ENCODE peak calls at places on chromosomes 12 and 14, in five cellular contexts. One of them, this sample, is unnamed.

GRCh38 chr14:81305743-81306142 is 85.0 kb upstream of the GTF2A1 start:
- DNase-seq in fibroblast of villous mesenchyme: no peak
- DNase-seq in mucosa of gallbladder: no peak
- DNase-seq in iris pigment epithelial cell: no peak
- DNase-seq in right cardiac atrium: no peak
- DNase-seq in this sample: no peak

GRCh38 chr14:94171208-94171607 is 2.9 kb upstream of the PPP4R4 start:
- DNase-seq in mucosa of gallbladder: no peak
- DNase-seq in iris pigment epithelial cell: peak; percentile 12
- DNase-seq in fibroblast of villous mesenchyme: no peak
- DNase-seq in right cardiac atrium: no peak
- DNase-seq in this sample: no peak

GRCh38 chr12:104290320-104290719 is 13.2 kb upstream of the EID3 start:
- DNase-seq in mucosa of gallbladder: no peak
- DNase-seq in right cardiac atrium: no peak
- DNase-seq in fibroblast of villous mesenchyme: no peak
- DNase-seq in iris pigment epithelial cell: no peak
- DNase-seq in this sample: no peak

GRCh38 chr12:107760817-107761501 is at the start of gene PRDM4:
- DNase-seq in fibroblast of villous mesenchyme: peak; percentile 94
- DNase-seq in right cardiac atrium: peak; percentile 95
- DNase-seq in iris pigment epithelial cell: peak; percentile 95
- DNase-seq in mucosa of gallbladder: peak; percentile 94
- DNase-seq in this sample: peak; percentile 97

GRCh38 chr12:108649668-108650067 is 16.0 kb upstream of the SELPLG start:
- DNase-seq in mucosa of gallbladder: no peak
- DNase-seq in iris pigment epithelial cell: peak; percentile 95
- DNase-seq in right cardiac atrium: no peak
- DNase-seq in fibroblast of villous mesenchyme: peak; percentile 79
- DNase-seq in this sample: no peak

GRCh38 chr14:69451941-69452340 is 32.6 kb upstream of the PLEKHD1 start:
- DNase-seq in mucosa of gallbladder: no peak
- DNase-seq in iris pigment epithelial cell: no peak
- DNase-seq in right cardiac atrium: no peak
- DNase-seq in fibroblast of villous mesenchyme: no peak
- DNase-seq in this sample: no peak

GRCh38 chr12:5921966-5922365 is 23.1 kb downstream of the ANO2 start:
- DNase-seq in right cardiac atrium: no peak
- DNase-seq in iris pigment epithelial cell: no peak
- DNase-seq in mucosa of gallbladder: no peak
- DNase-seq in fibroblast of villous mesenchyme: no peak
- DNase-seq in this sample: no peak

GRCh38 chr14:34227834-34228662 is 234.0 kb downstream of the SPTSSA start:
- DNase-seq in fibroblast of villous mesenchyme: peak; percentile 60
- DNase-seq in right cardiac atrium: peak; percentile 63
- DNase-seq in mucosa of gallbladder: peak; percentile 71
- DNase-seq in iris pigment epithelial cell: peak; percentile 62
- DNase-seq in this sample: peak; percentile 63

GRCh38 chr14:80636071-80636470 is 305.5 kb downstream of the CEP128 start:
- DNase-seq in iris pigment epithelial cell: peak; percentile 57
- DNase-seq in mucosa of gallbladder: no peak
- DNase-seq in fibroblast of villous mesenchyme: no peak
- DNase-seq in right cardiac atrium: no peak
- DNase-seq in this sample: no peak

GRCh38 chr12:15757553-15758255 is 31.5 kb downstream of the EPS8 start:
- DNase-seq in iris pigment epithelial cell: peak; percentile 96
- DNase-seq in right cardiac atrium: no peak
- DNase-seq in fibroblast of villous mesenchyme: peak; percentile 85
- DNase-seq in mucosa of gallbladder: no peak
- DNase-seq in this sample: peak; percentile 51

GRCh38 chr12:27517961-27518668 is 5.9 kb upstream of the PPFIBP1 start:
- DNase-seq in mucosa of gallbladder: no peak
- DNase-seq in iris pigment epithelial cell: no peak
- DNase-seq in fibroblast of villous mesenchyme: no peak
- DNase-seq in right cardiac atrium: no peak
- DNase-seq in this sample: no peak

GRCh38 chr14:35374273-35374681 is 30.3 kb downstream of the NFKBIA start:
- DNase-seq in mucosa of gallbladder: peak; percentile 52
- DNase-seq in right cardiac atrium: peak; percentile 45
- DNase-seq in fibroblast of villous mesenchyme: peak; percentile 100
- DNase-seq in iris pigment epithelial cell: peak; percentile 98
- DNase-seq in this sample: peak; percentile 51

GRCh38 chr14:23066368-23066767 is 9.0 kb upstream of the CDH24 start:
- DNase-seq in fibroblast of villous mesenchyme: no peak
- DNase-seq in mucosa of gallbladder: no peak
- DNase-seq in iris pigment epithelial cell: no peak
- DNase-seq in right cardiac atrium: no peak
- DNase-seq in this sample: no peak

GRCh38 chr14:99774526-99775307 is 18.5 kb upstream of the EML1 start:
- DNase-seq in right cardiac atrium: no peak
- DNase-seq in fibroblast of villous mesenchyme: peak; percentile 30
- DNase-seq in mucosa of gallbladder: peak; percentile 62
- DNase-seq in iris pigment epithelial cell: peak; percentile 52
- DNase-seq in this sample: no peak